ENCODE peak calls at places on chromosomes 2 and 18, in four cellular contexts. One of them, this sample, is unnamed.

GRCh38 chr18:32029558-32029957 is 10.9 kb downstream of the RNF125 start:
- DNase-seq in neural progenitor cell: no peak
- DNase-seq in body of pancreas: no peak
- DNase-seq in ascending aorta: no peak
- DNase-seq in this sample: no peak

GRCh38 chr2:27925640-27926472 is 35.3 kb downstream of the BABAM2 start:
- DNase-seq in neural progenitor cell: no peak
- DNase-seq in body of pancreas: no peak
- DNase-seq in ascending aorta: no peak
- DNase-seq in this sample: no peak

GRCh38 chr2:39860538-39860937 is 81.5 kb upstream of the THUMPD2 start:
- DNase-seq in neural progenitor cell: no peak
- DNase-seq in body of pancreas: no peak
- DNase-seq in ascending aorta: no peak
- DNase-seq in this sample: no peak

GRCh38 chr2:239731422-239731821 is 293.7 kb downstream of the NDUFA10 start:
- DNase-seq in neural progenitor cell: peak; percentile 40
- DNase-seq in body of pancreas: no peak
- DNase-seq in ascending aorta: peak; percentile 54
- DNase-seq in this sample: no peak

GRCh38 chr2:169891593-169892298 is 64.5 kb downstream of the UBR3 start:
- DNase-seq in neural progenitor cell: no peak
- DNase-seq in body of pancreas: no peak
- DNase-seq in ascending aorta: no peak
- DNase-seq in this sample: no peak

GRCh38 chr2:219706823-219707281 is 79.4 kb downstream of the SLC4A3 start:
- DNase-seq in neural progenitor cell: no peak
- DNase-seq in body of pancreas: no peak
- DNase-seq in ascending aorta: peak; percentile 47
- DNase-seq in this sample: no peak

GRCh38 chr2:203685081-203685621 is 21.3 kb upstream of the CD28 start:
- DNase-seq in neural progenitor cell: no peak
- DNase-seq in body of pancreas: no peak
- DNase-seq in ascending aorta: peak; percentile 82
- DNase-seq in this sample: no peak

GRCh38 chr2:11775384-11775783 is 29.0 kb downstream of the LPIN1 start:
- DNase-seq in neural progenitor cell: no peak
- DNase-seq in body of pancreas: no peak
- DNase-seq in ascending aorta: no peak
- DNase-seq in this sample: no peak

GRCh38 chr2:195520671-195521155 is 136.3 kb upstream of the SLC39A10 start:
- DNase-seq in neural progenitor cell: no peak
- DNase-seq in body of pancreas: no peak
- DNase-seq in ascending aorta: peak; percentile 67
- DNase-seq in this sample: no peak

GRCh38 chr18:62522178-62522509 is 681 bp upstream of the ZCCHC2 start:
- DNase-seq in neural progenitor cell: no peak
- DNase-seq in body of pancreas: no peak
- DNase-seq in ascending aorta: no peak
- DNase-seq in this sample: no peak

GRCh38 chr2:65557616-65558573 is 125.5 kb upstream of the SPRED2 start:
- DNase-seq in neural progenitor cell: no peak
- DNase-seq in body of pancreas: no peak
- DNase-seq in ascending aorta: no peak
- DNase-seq in this sample: no peak

GRCh38 chr2:12106440-12107080 is 360.1 kb downstream of the LPIN1 start:
- DNase-seq in neural progenitor cell: no peak
- DNase-seq in body of pancreas: peak; percentile 17
- DNase-seq in ascending aorta: peak; percentile 64
- DNase-seq in this sample: peak; percentile 87

GRCh38 chr2:199910338-199911051 is 598 bp upstream of the C2orf69 start:
- DNase-seq in neural progenitor cell: no peak
- DNase-seq in body of pancreas: no peak
- DNase-seq in ascending aorta: no peak
- DNase-seq in this sample: no peak

GRCh38 chr2:7378642-7379041 is 461.4 kb downstream of the RNF144A start:
- DNase-seq in neural progenitor cell: no peak
- DNase-seq in body of pancreas: no peak
- DNase-seq in ascending aorta: no peak
- DNase-seq in this sample: no peak

GRCh38 chr2:218852911-218853667 is 6.5 kb upstream of the WNT6 start:
- DNase-seq in neural progenitor cell: peak; percentile 85
- DNase-seq in body of pancreas: peak; percentile 64
- DNase-seq in ascending aorta: peak; percentile 78
- DNase-seq in this sample: no peak

GRCh38 chr2:61538920-61539559 is 884 bp upstream of the XPO1 start:
- DNase-seq in neural progenitor cell: no peak
- DNase-seq in body of pancreas: peak; percentile 30
- DNase-seq in ascending aorta: peak; percentile 68
- DNase-seq in this sample: no peak

GRCh38 chr2:159265171-159265576 is 21.3 kb downstream of the WDSUB1 start:
- DNase-seq in neural progenitor cell: no peak
- DNase-seq in body of pancreas: no peak
- DNase-seq in ascending aorta: no peak
- DNase-seq in this sample: no peak

DNA sequence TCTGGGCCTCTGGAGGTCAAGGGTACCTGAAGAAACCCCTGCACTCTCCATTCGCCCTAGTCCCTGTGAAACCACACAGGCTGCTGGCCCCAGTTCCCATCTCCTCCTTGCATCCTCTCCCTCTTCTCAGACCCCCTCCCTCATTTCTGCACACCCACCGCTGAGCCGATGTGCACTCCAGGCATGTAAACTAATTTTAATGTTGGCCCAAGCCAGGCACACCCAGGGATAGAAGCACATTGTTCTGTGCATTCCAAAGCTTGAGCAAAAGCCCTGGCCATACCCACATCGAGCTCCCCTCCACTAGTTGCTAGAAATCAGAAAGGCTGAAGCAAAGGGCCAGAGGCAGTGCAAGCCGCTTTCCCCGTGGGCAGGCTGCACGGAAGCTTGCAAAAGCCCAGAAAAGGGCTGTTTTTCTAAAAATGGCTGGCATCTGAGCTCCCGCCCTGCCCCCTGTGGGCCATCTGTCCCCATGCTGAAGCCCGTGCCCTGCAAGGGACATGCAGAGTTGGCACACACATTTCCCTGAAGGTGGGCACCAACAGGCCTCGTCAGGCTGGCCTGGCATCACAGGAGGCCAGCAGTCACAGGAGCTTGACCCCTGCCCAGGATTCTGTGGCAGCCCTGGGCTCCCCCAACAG is 181.6 kb downstream of the SMAD7 start:
- DNase-seq in neural progenitor cell: no peak
- DNase-seq in body of pancreas: no peak
- DNase-seq in ascending aorta: no peak
- DNase-seq in this sample: no peak
- TF ChIP-seq CTCF in neural progenitor cell: peak; percentile 15
- TF ChIP-seq CTCF in body of pancreas: no peak
- TF ChIP-seq CTCF in ascending aorta: no peak
- TF ChIP-seq CTCF in this sample: no peak

DNA sequence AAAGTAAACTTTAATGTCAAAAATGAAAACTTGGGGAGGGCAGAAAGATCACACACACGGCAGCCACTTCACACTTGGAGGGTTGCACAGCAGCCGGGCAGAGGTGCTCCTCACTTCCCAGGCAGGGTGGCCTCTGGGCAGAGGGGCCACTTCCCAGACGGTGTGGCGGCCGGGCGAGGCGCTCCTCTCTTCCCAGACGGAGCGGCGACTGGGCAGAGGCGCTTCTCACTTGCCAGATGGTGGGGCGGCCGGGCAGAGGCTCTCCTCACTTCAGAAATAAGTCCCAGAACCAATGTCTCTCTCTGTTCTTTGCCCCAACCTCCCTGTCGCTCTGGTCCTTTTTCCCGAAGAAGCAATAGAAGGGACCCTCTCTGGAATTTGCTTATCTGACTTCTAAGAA is 65.7 kb upstream of the LRPPRC start:
- DNase-seq in neural progenitor cell: no peak
- DNase-seq in body of pancreas: no peak
- DNase-seq in ascending aorta: no peak
- DNase-seq in this sample: no peak
- H3K4me1 ChIP-seq in neural progenitor cell: no peaks in the 10 kb centered on the region
- H3K4me1 ChIP-seq in body of pancreas: peaks cover 34% of the 10 kb centered on the region
- H3K4me1 ChIP-seq in ascending aorta: no peaks in the 10 kb centered on the region
- H3K4me1 ChIP-seq in this sample: no peaks in the 10 kb centered on the region

DNA sequence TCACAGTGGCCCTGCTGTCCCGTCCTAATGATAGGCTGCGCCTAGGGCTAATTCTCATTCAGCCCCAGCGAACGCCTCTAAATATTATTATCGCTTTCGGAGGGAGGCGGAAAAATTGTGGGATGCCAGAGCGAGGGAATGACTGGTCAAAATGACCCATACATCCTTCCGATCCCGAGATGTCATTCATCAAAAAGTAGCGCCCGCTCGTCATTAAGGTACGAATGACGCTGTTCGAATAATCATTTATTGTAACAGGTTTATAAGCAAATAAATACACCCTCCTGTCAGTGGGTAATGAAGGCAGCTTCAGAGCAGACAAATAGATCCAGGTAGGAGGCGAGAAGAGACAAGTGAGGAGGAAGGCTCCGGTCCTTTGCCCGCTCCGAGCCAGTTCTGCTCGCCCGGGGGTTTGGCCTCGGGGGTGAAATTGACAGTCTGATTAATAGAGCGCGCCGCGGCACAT is at the start of gene EVX2:
- DNase-seq in neural progenitor cell: no peak
- DNase-seq in body of pancreas: no peak
- DNase-seq in ascending aorta: no peak
- DNase-seq in this sample: no peak
- H3K4me3 ChIP-seq in neural progenitor cell: no peak within 1 kb of the TSS
- H3K4me3 ChIP-seq in body of pancreas: no peak within 1 kb of the TSS
- H3K4me3 ChIP-seq in ascending aorta: no peak within 1 kb of the TSS
- H3K4me3 ChIP-seq in this sample: no peak within 1 kb of the TSS

GRCh38 chr2:42041377-42042127 is 6.3 kb upstream of the PKDCC start:
- DNase-seq in neural progenitor cell: no peak
- DNase-seq in body of pancreas: no peak
- DNase-seq in ascending aorta: peak; percentile 31
- DNase-seq in this sample: no peak
- TF ChIP-seq CTCF in neural progenitor cell: peak; percentile 29
- TF ChIP-seq CTCF in body of pancreas: no peak
- TF ChIP-seq CTCF in ascending aorta: no peak
- TF ChIP-seq CTCF in this sample: no peak